ENCODE peak calls at places on chromosome 22, in seven cellular contexts. One of them, this sample, is unnamed. For H3K4me1, the result is how much of the 10 kb centered on the place peaks cover.

GRCh38 chr22:33341611-33342010 is 283.4 kb upstream of the SYN3 start:
- DNase-seq in hepatocyte: no peak
- DNase-seq in thoracic aorta: no peak
- DNase-seq in left ventricle myocardium inferior: no peak
- DNase-seq in prostate gland: no peak
- DNase-seq in H9: no peak
- DNase-seq in GM23338: no peak
- DNase-seq in this sample: no peak

GRCh38 chr22:41844036-41844435 is 11.1 kb downstream of the SREBF2 start:
- DNase-seq in H9: no peak
- DNase-seq in thoracic aorta: no peak
- DNase-seq in GM23338: no peak
- DNase-seq in prostate gland: no peak
- DNase-seq in left ventricle myocardium inferior: no peak
- DNase-seq in hepatocyte: no peak
- DNase-seq in this sample: no peak

GRCh38 chr22:22397292-22397870 is 111.2 kb downstream of the ZNF280B start:
- DNase-seq in GM23338: peak
- DNase-seq in thoracic aorta: no peak
- DNase-seq in H9: no peak
- DNase-seq in prostate gland: no peak
- DNase-seq in left ventricle myocardium inferior: peak
- DNase-seq in hepatocyte: no peak
- DNase-seq in this sample: no peak

GRCh38 chr22:42414565-42415298 is 17.5 kb downstream of the NFAM1 start:
- DNase-seq in GM23338: no peak
- DNase-seq in hepatocyte: no peak
- DNase-seq in thoracic aorta: no peak
- DNase-seq in H9: no peak
- DNase-seq in left ventricle myocardium inferior: no peak
- DNase-seq in prostate gland: no peak
- DNase-seq in this sample: no peak

GRCh38 chr22:31937328-31937727 is 7.0 kb upstream of the YWHAH start:
- DNase-seq in GM23338: no peak
- DNase-seq in left ventricle myocardium inferior: no peak
- DNase-seq in H9: no peak
- DNase-seq in prostate gland: no peak
- DNase-seq in thoracic aorta: no peak
- DNase-seq in hepatocyte: no peak
- DNase-seq in this sample: no peak

GRCh38 chr22:29450222-29450621 is 11.8 kb downstream of the RFPL1 start:
- DNase-seq in hepatocyte: no peak
- DNase-seq in left ventricle myocardium inferior: no peak
- DNase-seq in H9: no peak
- DNase-seq in thoracic aorta: no peak
- DNase-seq in GM23338: no peak
- DNase-seq in prostate gland: no peak
- DNase-seq in this sample: no peak

GRCh38 chr22:48084749-48085090 is 1322.3 kb downstream of the TBC1D22A start:
- DNase-seq in GM23338: no peak
- DNase-seq in left ventricle myocardium inferior: no peak
- DNase-seq in H9: no peak
- DNase-seq in prostate gland: no peak
- DNase-seq in hepatocyte: no peak
- DNase-seq in thoracic aorta: no peak
- DNase-seq in this sample: no peak

GRCh38 chr22:44192098-44192810 is 11.5 kb downstream of the PARVG start:
- DNase-seq in GM23338: peak
- DNase-seq in thoracic aorta: no peak
- DNase-seq in left ventricle myocardium inferior: no peak
- DNase-seq in H9: peak
- DNase-seq in prostate gland: no peak
- DNase-seq in hepatocyte: no peak
- DNase-seq in this sample: peak

GRCh38 chr22:31839986-31840385 is 86.2 kb downstream of the DEPDC5 start:
- DNase-seq in left ventricle myocardium inferior: no peak
- DNase-seq in GM23338: no peak
- DNase-seq in H9: no peak
- DNase-seq in thoracic aorta: no peak
- DNase-seq in prostate gland: no peak
- DNase-seq in hepatocyte: no peak
- DNase-seq in this sample: no peak

GRCh38 chr22:39176067-39176621 is 23.7 kb upstream of the CBX7 start:
- DNase-seq in thoracic aorta: no peak
- DNase-seq in GM23338: peak
- DNase-seq in hepatocyte: peak
- DNase-seq in H9: peak
- DNase-seq in left ventricle myocardium inferior: peak
- DNase-seq in prostate gland: peak
- DNase-seq in this sample: no peak

GRCh38 chr22:21108379-21109115 is 62.8 kb downstream of the LRRC74B start:
- DNase-seq in thoracic aorta: no peak
- DNase-seq in hepatocyte: no peak
- DNase-seq in H9: no peak
- DNase-seq in left ventricle myocardium inferior: no peak
- DNase-seq in prostate gland: no peak
- DNase-seq in GM23338: no peak
- DNase-seq in this sample: no peak

GRCh38 chr22:32558681-32559355 is 84.2 kb downstream of the FBXO7 start:
- DNase-seq in thoracic aorta: peak
- DNase-seq in left ventricle myocardium inferior: peak
- DNase-seq in prostate gland: peak
- DNase-seq in GM23338: no peak
- DNase-seq in H9: no peak
- DNase-seq in hepatocyte: peak
- DNase-seq in this sample: no peak

GRCh38 chr22:23837911-23838685 is 708 bp downstream of the DERL3 start:
- DNase-seq in left ventricle myocardium inferior: no peak
- DNase-seq in H9: peak
- DNase-seq in hepatocyte: no peak
- DNase-seq in GM23338: peak
- DNase-seq in prostate gland: no peak
- DNase-seq in thoracic aorta: no peak
- DNase-seq in this sample: no peak

GRCh38 chr22:44237290-44237689 is 56.6 kb downstream of the PARVG start:
- DNase-seq in GM23338: no peak
- DNase-seq in prostate gland: no peak
- DNase-seq in left ventricle myocardium inferior: no peak
- DNase-seq in H9: no peak
- DNase-seq in thoracic aorta: no peak
- DNase-seq in hepatocyte: no peak
- DNase-seq in this sample: no peak

GRCh38 chr22:23180893-23181762 is 819 bp downstream of the BCR start:
- DNase-seq in prostate gland: no peak
- DNase-seq in thoracic aorta: no peak
- DNase-seq in left ventricle myocardium inferior: peak
- DNase-seq in GM23338: peak
- DNase-seq in hepatocyte: no peak
- DNase-seq in H9: no peak
- DNase-seq in this sample: no peak

GRCh38 chr22:47174671-47175111 is 412.2 kb downstream of the TBC1D22A start:
- DNase-seq in GM23338: no peak
- DNase-seq in hepatocyte: no peak
- DNase-seq in left ventricle myocardium inferior: no peak
- DNase-seq in thoracic aorta: no peak
- DNase-seq in H9: peak
- DNase-seq in prostate gland: no peak
- DNase-seq in this sample: no peak

GRCh38 chr22:42340695-42341383 is 70.4 kb upstream of the TCF20 start:
- DNase-seq in left ventricle myocardium inferior: no peak
- DNase-seq in GM23338: peak
- DNase-seq in thoracic aorta: no peak
- DNase-seq in hepatocyte: no peak
- DNase-seq in H9: peak
- DNase-seq in prostate gland: no peak
- DNase-seq in this sample: peak

GRCh38 chr22:32796865-32797573 is 4.5 kb upstream of the TIMP3 start:
- DNase-seq in thoracic aorta: peak
- DNase-seq in prostate gland: peak
- DNase-seq in H9: peak
- DNase-seq in GM23338: peak
- DNase-seq in left ventricle myocardium inferior: peak
- DNase-seq in hepatocyte: peak
- DNase-seq in this sample: peak

GRCh38 chr22:44522526-44523170 is 24.6 kb upstream of the RTL6 start:
- DNase-seq in GM23338: no peak
- DNase-seq in left ventricle myocardium inferior: no peak
- DNase-seq in H9: peak
- DNase-seq in thoracic aorta: no peak
- DNase-seq in hepatocyte: no peak
- DNase-seq in prostate gland: no peak
- DNase-seq in this sample: no peak

DNA sequence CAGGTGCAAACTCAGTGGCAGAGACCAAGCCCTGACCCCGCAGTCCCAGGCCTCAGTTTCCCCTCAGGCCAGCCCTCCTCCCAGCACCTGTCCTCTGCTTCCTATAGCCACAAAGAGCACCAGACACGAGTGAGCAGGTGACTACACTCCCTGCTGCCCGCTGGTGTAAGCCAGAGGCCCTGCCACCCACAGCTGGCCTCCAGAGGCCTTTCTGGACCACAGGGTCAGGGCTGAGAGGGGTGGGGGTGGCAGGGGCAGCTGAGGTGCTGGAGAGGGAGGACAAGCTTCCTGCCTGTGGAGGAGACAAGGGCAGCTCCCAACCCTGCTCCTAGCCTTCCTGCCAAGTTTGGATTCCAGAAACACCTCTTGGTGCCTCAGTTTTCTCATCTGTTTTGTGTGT is 31.3 kb upstream of the WNT7B start:
- DNase-seq in hepatocyte: no peak
- DNase-seq in left ventricle myocardium inferior: peak
- DNase-seq in thoracic aorta: no peak
- DNase-seq in prostate gland: no peak
- DNase-seq in GM23338: no peak
- DNase-seq in H9: no peak
- DNase-seq in this sample: no peak
- H3K4me1 ChIP-seq in hepatocyte: under half
- H3K4me1 ChIP-seq in left ventricle myocardium inferior: half or more
- H3K4me1 ChIP-seq in thoracic aorta: under half
- H3K4me1 ChIP-seq in prostate gland: under half
- H3K4me1 ChIP-seq in GM23338: under half
- H3K4me1 ChIP-seq in H9: under half
- H3K4me1 ChIP-seq in this sample: under half

GRCh38 chr22:36682835-36683234 is 20.7 kb downstream of the CACNG2 start:
- DNase-seq in hepatocyte: no peak
- DNase-seq in thoracic aorta: no peak
- DNase-seq in left ventricle myocardium inferior: no peak
- DNase-seq in GM23338: no peak
- DNase-seq in prostate gland: no peak
- DNase-seq in H9: no peak
- DNase-seq in this sample: no peak

GRCh38 chr22:36678477-36678876 is 25.1 kb downstream of the CACNG2 start:
- DNase-seq in prostate gland: no peak
- DNase-seq in left ventricle myocardium inferior: no peak
- DNase-seq in hepatocyte: no peak
- DNase-seq in GM23338: no peak
- DNase-seq in thoracic aorta: no peak
- DNase-seq in H9: no peak
- DNase-seq in this sample: no peak

DNA sequence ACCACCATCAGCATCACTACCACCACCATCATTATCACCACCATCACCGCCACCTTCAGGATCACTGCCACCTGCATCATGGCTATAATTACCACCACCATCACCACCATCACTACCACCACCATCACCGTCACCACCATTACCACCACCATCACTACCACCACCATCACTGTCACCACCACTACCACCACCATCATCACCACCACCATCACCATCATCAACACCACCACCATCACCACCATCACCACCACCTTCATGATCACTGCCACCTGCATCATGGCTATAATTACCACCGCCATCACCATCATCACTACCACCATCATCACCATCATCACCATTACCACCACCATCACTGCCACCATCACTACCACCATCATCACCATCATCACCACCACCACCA is 23.5 kb downstream of the CACNG2 start:
- DNase-seq in thoracic aorta: no peak
- DNase-seq in H9: no peak
- DNase-seq in prostate gland: no peak
- DNase-seq in hepatocyte: no peak
- DNase-seq in GM23338: no peak
- DNase-seq in left ventricle myocardium inferior: no peak
- DNase-seq in this sample: no peak
- TF ChIP-seq CTCF in thoracic aorta: no peak
- TF ChIP-seq CTCF in H9: no peak
- TF ChIP-seq CTCF in prostate gland: no peak
- TF ChIP-seq CTCF in hepatocyte: no peak
- TF ChIP-seq CTCF in GM23338: no peak
- TF ChIP-seq CTCF in left ventricle myocardium inferior: no peak
- TF ChIP-seq CTCF in this sample: no peak

GRCh38 chr22:18065256-18065655 is 12.5 kb upstream of the PEX26 start:
- DNase-seq in thoracic aorta: no peak
- DNase-seq in hepatocyte: no peak
- DNase-seq in left ventricle myocardium inferior: no peak
- DNase-seq in H9: peak
- DNase-seq in prostate gland: no peak
- DNase-seq in GM23338: peak
- DNase-seq in this sample: no peak

GRCh38 chr22:18063311-18063710 is 14.5 kb upstream of the PEX26 start:
- DNase-seq in thoracic aorta: no peak
- DNase-seq in hepatocyte: no peak
- DNase-seq in prostate gland: no peak
- DNase-seq in left ventricle myocardium inferior: no peak
- DNase-seq in H9: no peak
- DNase-seq in GM23338: no peak
- DNase-seq in this sample: no peak

GRCh38 chr22:18066181-18066859 is 11.5 kb upstream of the PEX26 start:
- DNase-seq in prostate gland: no peak
- DNase-seq in hepatocyte: no peak
- DNase-seq in H9: no peak
- DNase-seq in left ventricle myocardium inferior: no peak
- DNase-seq in thoracic aorta: no peak
- DNase-seq in GM23338: no peak
- DNase-seq in this sample: no peak

GRCh38 chr22:18062421-18062820 is 15.4 kb upstream of the PEX26 start:
- DNase-seq in prostate gland: no peak
- DNase-seq in H9: no peak
- DNase-seq in thoracic aorta: no peak
- DNase-seq in left ventricle myocardium inferior: no peak
- DNase-seq in GM23338: no peak
- DNase-seq in hepatocyte: no peak
- DNase-seq in this sample: no peak

GRCh38 chr22:18064636-18065035 is 13.2 kb upstream of the PEX26 start:
- DNase-seq in prostate gland: no peak
- DNase-seq in hepatocyte: no peak
- DNase-seq in H9: no peak
- DNase-seq in GM23338: no peak
- DNase-seq in left ventricle myocardium inferior: no peak
- DNase-seq in thoracic aorta: no peak
- DNase-seq in this sample: no peak
- H3K4me1 ChIP-seq in prostate gland: under half
- H3K4me1 ChIP-seq in hepatocyte: under half
- H3K4me1 ChIP-seq in H9: under half
- H3K4me1 ChIP-seq in GM23338: under half
- H3K4me1 ChIP-seq in left ventricle myocardium inferior: under half
- H3K4me1 ChIP-seq in thoracic aorta: under half
- H3K4me1 ChIP-seq in this sample: under half

DNA sequence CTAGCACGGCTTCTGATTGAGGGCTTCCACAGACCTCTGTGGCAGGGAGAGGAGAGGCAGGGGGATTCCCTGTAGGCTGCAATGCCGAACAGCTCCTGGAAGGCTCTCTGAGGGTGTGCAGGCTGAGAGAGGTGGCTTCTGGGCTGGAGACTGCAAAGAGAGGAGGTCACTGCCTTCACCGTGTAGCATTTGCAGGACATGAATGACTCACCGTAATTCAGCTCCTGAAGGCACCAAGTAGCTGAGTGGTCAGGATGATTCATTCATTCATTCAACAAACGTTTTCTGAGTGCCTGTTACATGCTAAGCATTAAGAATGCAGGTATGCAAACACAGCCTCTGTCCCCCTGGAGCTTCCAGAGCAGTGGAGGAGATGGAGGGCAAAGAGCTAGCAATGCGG is 18.0 kb upstream of the EIF3D start:
- DNase-seq in GM23338: no peak
- DNase-seq in hepatocyte: peak
- DNase-seq in H9: no peak
- DNase-seq in left ventricle myocardium inferior: no peak
- DNase-seq in prostate gland: no peak
- DNase-seq in thoracic aorta: no peak
- DNase-seq in this sample: no peak
- TF ChIP-seq CTCF in GM23338: no peak
- TF ChIP-seq CTCF in hepatocyte: no peak
- TF ChIP-seq CTCF in H9: no peak
- TF ChIP-seq CTCF in left ventricle myocardium inferior: no peak
- TF ChIP-seq CTCF in prostate gland: no peak
- TF ChIP-seq CTCF in thoracic aorta: no peak
- TF ChIP-seq CTCF in this sample: no peak

This sample was measured in BE2C.